ENCODE peak calls at places on chromosomes 6 and 20, in four cellular contexts. J is stimulated activated CD8-positive, alpha-beta memory T cell treated with anti-CD3 and anti-CD28 coated beads, Interleukin-2, amount 100 ng/mL, for 1 hour; O is osteocyte; L is T-helper 2 cell. M is an unnamed sample.

GRCh38 chr6:73176057-73176456 is 49.2 kb downstream of the KHDC1L start:
- DNase-seq in J (no peak), O (no peak), L (no peak), M (no peak)

GRCh38 chr20:59785118-59785959 is 148.1 kb downstream of the SYCP2 start:
- DNase-seq in J (no peak), O (peak), L (no peak), M (no peak)

GRCh38 chr20:19683168-19683567 is 74.9 kb upstream of the RIN2 start:
- DNase-seq in J (no peak), O (no peak), L (no peak), M (no peak)

GRCh38 chr6:89610149-89610642 is 28.4 kb downstream of the LYRM2 start:
- DNase-seq in J (peak), O (no peak), L (peak), M (no peak)

GRCh38 chr6:85685713-85686112 is 43.0 kb upstream of the SYNCRIP start:
- DNase-seq in J (no peak), O (no peak), L (no peak), M (no peak)

GRCh38 chr20:10171864-10172751 is 46.5 kb upstream of the SNAP25 start:
- DNase-seq in J (no peak), O (no peak), L (no peak), M (no peak)

GRCh38 chr6:158016571-158017383 is 35.1 kb downstream of the SYNJ2 start:
- DNase-seq in J (no peak), O (no peak), L (no peak), M (no peak)

GRCh38 chr6:46098678-46099077 is 31.1 kb upstream of the ENPP4 start:
- DNase-seq in J (no peak), O (no peak), L (no peak), M (no peak)

GRCh38 chr6:111263837-111264236 is 176.5 kb downstream of the SLC16A10 start:
- DNase-seq in J (no peak), O (no peak), L (no peak), M (no peak)

GRCh38 chr20:43364001-43364400 is 93.7 kb upstream of the SRSF6 start:
- DNase-seq in J (no peak), O (no peak), L (no peak), M (no peak)

GRCh38 chr6:21538186-21538798 is 55.3 kb upstream of the SOX4 start:
- DNase-seq in J (no peak), O (no peak), L (no peak), M (no peak)

GRCh38 chr6:89536230-89536629 is 102.3 kb downstream of the LYRM2 start:
- DNase-seq in J (no peak), O (no peak), L (no peak), M (no peak)

GRCh38 chr6:106514281-106514885 is 114.9 kb downstream of the RTN4IP1 start:
- DNase-seq in J (no peak), O (no peak), L (no peak), M (no peak)

GRCh38 chr20:60700728-60701127 is 551.3 kb upstream of the CDH4 start:
- DNase-seq in J (no peak), O (no peak), L (no peak), M (no peak)

GRCh38 chr6:105760746-105761145 is 325.4 kb upstream of the PRDM1 start:
- DNase-seq in J (no peak), O (no peak), L (no peak), M (no peak)

GRCh38 chr6:128511518-128511917 is 8.9 kb downstream of the PTPRK start:
- DNase-seq in J (no peak), O (no peak), L (no peak), M (no peak)

GRCh38 chr20:19775353-19776201 is 17.5 kb downstream of the RIN2 start:
- DNase-seq in J (no peak), O (no peak), L (no peak), M (no peak)

GRCh38 chr6:11766056-11766455 is 12.5 kb downstream of the ADTRP start:
- DNase-seq in J (no peak), O (no peak), L (no peak), M (no peak)

M was measured in cerebellar nuclear complex.